ENCODE peak calls at places on chromosomes 1 and 21, in six cellular contexts. E is PC-3, S is H9, U is mesenchymal stem cell, I is astrocyte, F is colonic mucosa. G is an unnamed sample.

GRCh38 chr1:39952359-39953110 is 2.4 kb upstream of the MFSD2A start:
- DNase-seq in F (no peak), S (no peak), E (no peak), U (peak), I (peak), G (no peak)

GRCh38 chr1:232596666-232597303 is 33.1 kb downstream of the SIPA1L2 start:
- DNase-seq in F (no peak), U (peak), E (no peak), I (no peak), S (no peak), G (no peak)

GRCh38 chr1:192550922-192551534 is 24.5 kb upstream of the RGS1 start:
- DNase-seq in S (no peak), U (peak), I (peak), E (peak), F (no peak), G (no peak)

GRCh38 chr1:240492832-240493440 is 119.0 kb downstream of the GREM2 start:
- DNase-seq in I (peak), S (peak), E (no peak), F (peak), U (peak), G (peak)

GRCh38 chr21:15001773-15002647 is 62.8 kb downstream of the NRIP1 start:
- DNase-seq in S (no peak), E (no peak), I (no peak), F (no peak), U (no peak), G (no peak)

GRCh38 chr1:94169126-94169525 is 48.2 kb upstream of the ABCA4 start:
- DNase-seq in I (no peak), E (no peak), U (no peak), S (no peak), F (no peak), G (no peak)

GRCh38 chr1:87329051-87329755 is 523 bp downstream of the LMO4 start:
- DNase-seq in F (peak), U (peak), S (peak), I (peak), E (peak), G (peak)

GRCh38 chr1:78619029-78619428 is 1.2 kb upstream of the IFI44L start:
- DNase-seq in U (no peak), F (no peak), E (no peak), I (no peak), S (no peak), G (no peak)

GRCh38 chr1:91189096-91189495 is 167.3 kb upstream of the ZNF644 start:
- DNase-seq in E (no peak), F (no peak), U (no peak), I (no peak), S (no peak), G (no peak)
- H3K9ac ChIP-seq in E (no peak), F (no peak), U (no peak), I (no peak), S (no peak), G (no peak)

GRCh38 chr21:42533963-42534355 is 20.3 kb downstream of the SLC37A1 start:
- DNase-seq in I (no peak), E (no peak), S (peak), U (no peak), F (no peak), G (no peak)
- H3K27ac ChIP-seq in I (no peak), E (no peak), S (no peak), U (no peak), F (no peak), G (no peak)

DNA sequence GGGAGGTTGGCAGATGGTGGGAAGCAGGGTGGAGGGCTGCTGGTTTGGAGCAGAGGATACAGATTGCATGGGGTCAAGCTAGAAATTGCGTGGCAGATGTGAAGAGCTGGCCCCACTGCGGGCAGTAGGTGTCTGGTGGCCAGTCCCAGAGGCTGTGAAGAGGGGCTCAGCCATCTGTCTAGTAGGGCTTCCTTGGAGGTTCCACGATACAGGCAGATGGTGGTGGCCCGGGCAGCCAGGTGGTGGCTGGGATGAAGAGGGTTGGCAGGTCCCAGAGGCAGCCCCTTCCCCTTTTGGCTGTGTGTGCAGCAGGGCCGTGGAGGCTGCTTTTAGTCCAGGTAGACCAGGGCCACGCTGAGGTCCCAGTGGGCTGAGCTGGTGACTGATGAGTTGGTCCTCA is 16.6 kb downstream of the PSEN2 start:
- DNase-seq in S (no peak), F (no peak), E (no peak), I (no peak), U (no peak), G (no peak)
- H3K9ac ChIP-seq in S (no peak), F (no peak), E (no peak), I (no peak), U (no peak), G (no peak)

DNA sequence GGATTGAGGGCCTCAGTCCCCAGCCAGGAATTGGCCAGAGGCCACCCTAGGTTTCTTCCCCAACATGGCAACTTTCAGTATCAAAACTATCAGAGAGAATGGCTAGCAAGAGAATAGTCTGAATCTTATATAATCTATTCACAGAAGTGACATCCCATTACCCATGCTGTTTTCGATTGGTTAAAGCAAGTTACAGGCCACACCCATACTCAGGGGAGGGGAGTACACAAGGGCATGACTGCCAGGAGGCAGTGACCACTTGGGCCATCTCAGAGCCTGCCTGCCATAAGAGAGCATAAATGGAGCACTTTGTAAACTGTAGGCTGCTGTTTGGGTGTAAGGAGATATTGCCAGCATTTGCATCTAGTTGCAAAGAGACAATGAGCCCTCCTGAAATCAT is 65.4 kb downstream of the FAM163A start:
- DNase-seq in I (peak), U (no peak), E (no peak), S (no peak), F (no peak), G (no peak)
- H3K27ac ChIP-seq in I (no peak), U (no peak), E (no peak), S (no peak), F (no peak), G (no peak)

GRCh38 chr1:38941527-38942019 is at the start of gene RHBDL2:
- DNase-seq in I (peak), F (peak), U (no peak), E (peak), S (peak), G (peak)
- H3K9ac ChIP-seq in I (peak), F (peak), U (peak), E (peak), S (no peak), G (peak)

GRCh38 chr1:217881607-217882332 is 250.6 kb downstream of the SPATA17 start:
- DNase-seq in S (no peak), U (peak), F (no peak), I (peak), E (peak), G (no peak)

GRCh38 chr1:217881131-217881543 is 250.0 kb downstream of the SPATA17 start:
- DNase-seq in S (no peak), U (peak), I (peak), F (no peak), E (peak), G (no peak)
- H3K27ac ChIP-seq in S (no peak), U (no peak), I (no peak), F (no peak), E (no peak), G (no peak)

GRCh38 chr1:150514260-150514659 is 1.3 kb upstream of the FALEC start:
- DNase-seq in U (no peak), F (no peak), E (no peak), I (no peak), S (no peak), G (peak)

GRCh38 chr1:150516050-150516591 is 569 bp downstream of the FALEC start:
- DNase-seq in E (peak), F (no peak), U (peak), I (peak), S (peak), G (peak)

GRCh38 chr1:150515328-150516049 is at the start of gene FALEC:
- DNase-seq in I (peak), E (peak), U (peak), F (peak), S (peak), G (peak)

GRCh38 chr1:150514913-150515327 is 632 bp upstream of the FALEC start:
- DNase-seq in E (no peak), S (no peak), I (no peak), F (no peak), U (no peak), G (no peak)

GRCh38 chr1:150516616-150517015 is 1.1 kb downstream of the FALEC start:
- DNase-seq in S (no peak), I (no peak), E (no peak), U (peak), F (no peak), G (no peak)
- H3K9ac ChIP-seq in S (no peak), I (peak), E (no peak), U (peak), F (peak), G (no peak)